ENCODE peak calls at places on chromosomes 13 and 19, in nine cellular contexts. A, R, E, C, G, O, K, D and J are unnamed samples.

GRCh38 chr13:41942462-41943094 is 18.3 kb downstream of the VWA8 start:
- DNase-seq in R (no peak), C (no peak), G (peak; percentile 51), E (peak; percentile 34), D (no peak), O (no peak), K (peak; percentile 33), A (no peak), J (peak; percentile 59)

GRCh38 chr19:13156968-13157882 is 7.0 kb downstream of the IER2 start:
- DNase-seq in E (peak; percentile 36), D (no peak), O (no peak), A (no peak), G (no peak), R (no peak), K (no peak), C (no peak), J (no peak)

GRCh38 chr19:57812201-57812600 is 2.5 kb downstream of the ZNF552 start:
- DNase-seq in D (no peak), C (no peak), O (no peak), E (no peak), K (no peak), A (no peak), G (no peak), R (no peak), J (no peak)

GRCh38 chr19:40174087-40174486 is 17.1 kb upstream of the MAP3K10 start:
- DNase-seq in R (no peak), A (no peak), C (no peak), D (no peak), E (no peak), G (no peak), K (no peak), O (no peak), J (no peak)

GRCh38 chr13:39682788-39683187 is 27.3 kb downstream of the COG6 start:
- DNase-seq in K (no peak), R (no peak), A (no peak), D (no peak), G (no peak), E (no peak), C (no peak), O (no peak), J (no peak)

GRCh38 chr13:40974460-40975407 is 44.4 kb downstream of the ELF1 start:
- DNase-seq in E (peak; percentile 37), R (no peak), D (no peak), K (no peak), A (no peak), O (peak; percentile 63), C (no peak), G (peak; percentile 23), J (no peak)

GRCh38 chr19:15457701-15458484 is 6.5 kb downstream of the RASAL3 start:
- DNase-seq in O (no peak), A (no peak), D (no peak), E (no peak), C (no peak), G (no peak), K (no peak), R (no peak), J (no peak)

GRCh38 chr19:13963603-13964105 is 11.3 kb downstream of the DCAF15 start:
- DNase-seq in D (no peak), C (no peak), E (no peak), G (no peak), R (no peak), A (no peak), K (no peak), O (no peak), J (no peak)

GRCh38 chr19:10353793-10354391 is 14.5 kb upstream of the ICAM3 start:
- DNase-seq in O (no peak), D (no peak), K (no peak), G (no peak), A (no peak), R (peak; percentile 64), E (peak; percentile 30), C (peak; percentile 88), J (peak; percentile 95)

GRCh38 chr19:44570984-44571684 is 41.7 kb upstream of the CEACAM20 start:
- DNase-seq in C (no peak), G (peak; percentile 74), O (peak; percentile 86), A (peak; percentile 52), R (peak; percentile 71), D (peak; percentile 11), K (peak; percentile 67), E (peak; percentile 85), J (peak; percentile 71)

GRCh38 chr13:111117961-111118360 is 2.9 kb downstream of the ARHGEF7 start:
- DNase-seq in O (no peak), C (no peak), D (no peak), R (no peak), A (no peak), G (peak; percentile 47), E (no peak), K (no peak), J (no peak)

GRCh38 chr13:28355822-28356371 is 139.0 kb downstream of the FLT1 start:
- DNase-seq in G (peak; percentile 13), K (no peak), O (no peak), A (no peak), C (no peak), E (no peak), D (no peak), R (no peak), J (no peak)

GRCh38 chr13:37534181-37534580 is 64.4 kb downstream of the POSTN start:
- DNase-seq in A (no peak), D (no peak), K (peak; percentile 68), E (peak; percentile 37), C (no peak), R (no peak), O (no peak), G (peak; percentile 47), J (no peak)

GRCh38 chr13:20702530-20702929 is 969 bp upstream of the IL17D start:
- DNase-seq in G (no peak), C (no peak), O (no peak), D (no peak), R (no peak), A (no peak), K (no peak), E (no peak), J (no peak)

GRCh38 chr19:49861541-49862410 is 5.6 kb downstream of the PNKP start:
- DNase-seq in C (no peak), D (no peak), R (no peak), O (no peak), E (no peak), G (no peak), K (no peak), A (no peak), J (no peak)

GRCh38 chr19:4393947-4394590 is 6.3 kb downstream of the SH3GL1 start:
- DNase-seq in C (no peak), R (no peak), G (no peak), D (no peak), K (no peak), O (no peak), A (no peak), E (no peak), J (no peak)

GRCh38 chr13:29384466-29384865 is 211.0 kb downstream of the SLC7A1 start:
- DNase-seq in O (no peak), E (no peak), D (no peak), A (peak; percentile 2), R (no peak), C (no peak), G (no peak), K (no peak), J (no peak)

GRCh38 chr13:94548382-94549240 is 47.3 kb downstream of the TGDS start:
- DNase-seq in D (peak; percentile 39), C (peak; percentile 72), K (no peak), A (peak; percentile 66), G (no peak), R (peak; percentile 64), O (peak; percentile 80), E (peak; percentile 46), J (no peak)

GRCh38 chr19:14135985-14136508 is 342 bp downstream of the ASF1B start:
- DNase-seq in E (no peak), K (no peak), R (no peak), A (no peak), C (no peak), O (no peak), G (no peak), D (no peak), J (no peak)

GRCh38 chr19:2661615-2662014 is 40.9 kb downstream of the GNG7 start:
- DNase-seq in G (no peak), E (peak; percentile 7), K (no peak), A (no peak), D (no peak), R (no peak), O (no peak), C (no peak), J (no peak)

GRCh38 chr13:97261254-97262015 is 39.3 kb downstream of the MBNL2 start:
- DNase-seq in A (no peak), D (no peak), K (no peak), C (no peak), O (no peak), G (no peak), E (no peak), R (no peak), J (no peak)

GRCh38 chr19:45130888-45131615 is 29.7 kb downstream of the NKPD1 start:
- DNase-seq in E (peak; percentile 58), O (peak; percentile 56), C (no peak), D (peak; percentile 95), G (no peak), A (peak; percentile 98), K (no peak), R (no peak), J (no peak)

GRCh38 chr19:18408053-18408476 is 10.6 kb upstream of the LRRC25 start:
- DNase-seq in K (no peak), D (no peak), C (no peak), R (no peak), G (no peak), E (peak; percentile 41), O (peak; percentile 86), A (no peak), J (no peak)

GRCh38 chr19:12680034-12680433 is 1.6 kb downstream of the DHPS start:
- DNase-seq in C (no peak), G (no peak), E (no peak), D (no peak), K (no peak), R (no peak), A (no peak), O (no peak), J (no peak)

GRCh38 chr19:55622242-55622969 is 2.0 kb downstream of the ZNF784 start:
- DNase-seq in D (no peak), R (no peak), C (peak; percentile 61), O (no peak), K (no peak), G (no peak), E (no peak), A (no peak), J (no peak)

GRCh38 chr13:98480915-98481510 is 95.9 kb downstream of the STK24 start:
- DNase-seq in C (no peak), D (no peak), O (no peak), G (no peak), E (no peak), K (no peak), A (peak; percentile 12), R (no peak), J (no peak)

GRCh38 chr13:73653688-73654087 is 480.5 kb downstream of the KLF12 start:
- DNase-seq in D (no peak), R (no peak), G (no peak), E (no peak), O (no peak), A (no peak), K (no peak), C (no peak), J (no peak)

GRCh38 chr13:112783135-112783945 is 93.5 kb downstream of the ATP11A start:
- DNase-seq in C (no peak), R (peak; percentile 57), E (no peak), G (no peak), A (no peak), K (peak; percentile 47), D (no peak), O (peak; percentile 37), J (no peak)